ENCODE peak calls at places on chromosomes 2 and 18, in six cellular contexts. F is lower lobe of right lung, A is sigmoid colon, H is right cardiac atrium, P is tibial artery, G is heart right ventricle. U is an unnamed sample. For H3K27me3, the result is how much of the 10 kb centered on the place peaks cover.

GRCh38 chr2:162795312-162795711 is 43.3 kb downstream of the KCNH7 start:
- DNase-seq in F (no peak), A (no peak), H (no peak), P (no peak), G (no peak), U (no peak)

GRCh38 chr2:169363570-169364150 is 1.3 kb upstream of the LRP2 start:
- DNase-seq in F (peak), A (no peak), H (peak), P (no peak), G (no peak), U (peak)

GRCh38 chr18:77119851-77120491 is 12.6 kb downstream of the MBP start:
- DNase-seq in F (no peak), A (peak), H (no peak), P (no peak), G (no peak), U (no peak)

GRCh38 chr2:140454717-140455116 is 1674.5 kb upstream of the NXPH2 start:
- DNase-seq in F (no peak), A (no peak), H (no peak), P (no peak), G (no peak), U (peak)

GRCh38 chr2:224976629-224977525 is 65.4 kb downstream of the DOCK10 start:
- DNase-seq in F (no peak), A (no peak), H (no peak), P (no peak), G (no peak), U (no peak)

GRCh38 chr2:57516740-57517340 is 529.8 kb upstream of the VRK2 start:
- DNase-seq in F (no peak), A (no peak), H (no peak), P (no peak), G (no peak), U (no peak)

GRCh38 chr2:29115797-29116781 is 874 bp downstream of the CLIP4 start:
- DNase-seq in F (peak), A (peak), H (peak), P (peak), G (peak), U (peak)

GRCh38 chr2:47069628-47070154 is 85.4 kb downstream of the STPG4 start:
- DNase-seq in F (peak), A (no peak), H (peak), P (peak), G (peak), U (peak)

GRCh38 chr2:9392895-9393757 is 30.2 kb downstream of the ITGB1BP1 start:
- DNase-seq in F (no peak), A (peak), H (peak), P (no peak), G (peak), U (no peak)

GRCh38 chr2:188805229-188805628 is 168.9 kb upstream of the COL3A1 start:
- DNase-seq in F (no peak), A (no peak), H (no peak), P (no peak), G (no peak), U (no peak)

GRCh38 chr2:233469261-233470006 is 97.1 kb downstream of the USP40 start:
- DNase-seq in F (no peak), A (peak), H (peak), P (peak), G (peak), U (no peak)

GRCh38 chr2:168543037-168543436 is 87.0 kb downstream of the CERS6 start:
- DNase-seq in F (no peak), A (no peak), H (no peak), P (no peak), G (no peak), U (no peak)

GRCh38 chr2:147760984-147761383 is 83.8 kb upstream of the ACVR2A start:
- DNase-seq in F (no peak), A (no peak), H (no peak), P (no peak), G (no peak), U (peak)

GRCh38 chr2:102099536-102100293 is 42.8 kb upstream of the IL1R1 start:
- DNase-seq in F (no peak), A (no peak), H (peak), P (no peak), G (no peak), U (no peak)

GRCh38 chr2:206432432-206433082 is 10.8 kb upstream of the ADAM23 start:
- DNase-seq in F (no peak), A (no peak), H (no peak), P (no peak), G (no peak), U (no peak)

GRCh38 chr2:14634223-14634884 is 1.8 kb downstream of the LRATD1 start:
- DNase-seq in F (peak), A (peak), H (peak), P (peak), G (peak), U (peak)

GRCh38 chr18:10036479-10036878 is 122.7 kb downstream of the VAPA start:
- DNase-seq in F (no peak), A (no peak), H (no peak), P (no peak), G (no peak), U (no peak)

GRCh38 chr2:8430628-8431027 is 251.2 kb upstream of the ID2 start:
- DNase-seq in F (no peak), A (peak), H (no peak), P (no peak), G (no peak), U (no peak)

GRCh38 chr2:233399306-233400225 is 45.3 kb downstream of the DGKD start:
- DNase-seq in F (no peak), A (no peak), H (peak), P (no peak), G (no peak), U (no peak)

GRCh38 chr2:122236152-122236892 is 480.9 kb downstream of the TSN start:
- DNase-seq in F (no peak), A (no peak), H (no peak), P (peak), G (no peak), U (peak)

GRCh38 chr2:98935111-98935770 is 784 bp downstream of the CRACDL start:
- DNase-seq in F (no peak), A (no peak), H (no peak), P (no peak), G (no peak), U (no peak)

GRCh38 chr2:180012523-180012922 is 5.4 kb upstream of the CWC22 start:
- DNase-seq in F (no peak), A (no peak), H (no peak), P (no peak), G (no peak), U (no peak)

GRCh38 chr2:61471905-61472805 is 1.3 kb upstream of the USP34 start:
- DNase-seq in F (no peak), A (no peak), H (no peak), P (no peak), G (no peak), U (no peak)

GRCh38 chr18:30828700-30829099 is 213.8 kb downstream of the DSC3 start:
- DNase-seq in F (no peak), A (no peak), H (no peak), P (no peak), G (no peak), U (no peak)

GRCh38 chr18:25736516-25736915 is 353.9 kb downstream of the SS18 start:
- DNase-seq in F (no peak), A (no peak), H (no peak), P (no peak), G (no peak), U (no peak)

GRCh38 chr2:201890447-201890846 is 84.1 kb downstream of the CDK15 start:
- DNase-seq in F (no peak), A (no peak), H (no peak), P (no peak), G (no peak), U (no peak)
- H3K27me3 ChIP-seq in F (under half), A (under half), H (under half), P (under half), G (under half), U (under half)

DNA sequence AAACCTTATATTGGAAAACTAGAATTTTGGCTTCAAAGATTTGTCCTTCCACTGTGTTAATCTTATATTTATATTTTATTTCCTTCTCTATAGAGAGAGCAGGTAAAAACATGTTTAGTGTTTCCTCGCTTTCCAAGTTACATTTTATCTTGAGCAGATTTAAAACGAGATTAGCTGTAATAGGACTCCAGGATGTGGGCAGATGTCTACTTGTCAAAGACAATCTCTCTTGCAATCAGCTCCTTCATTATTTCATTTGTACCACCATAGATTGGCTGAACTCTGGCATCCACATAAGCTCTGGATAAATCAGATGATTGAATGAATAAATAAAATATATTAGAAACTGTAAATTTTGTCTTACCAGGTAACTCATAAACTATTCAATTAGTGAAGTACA is 17.5 kb upstream of the KANSL1L start:
- DNase-seq in F (no peak), A (no peak), H (no peak), P (no peak), G (no peak), U (no peak)
- H3K4me3 ChIP-seq in F (no peak), A (no peak), H (no peak), P (no peak), G (no peak), U (no peak)

DNA sequence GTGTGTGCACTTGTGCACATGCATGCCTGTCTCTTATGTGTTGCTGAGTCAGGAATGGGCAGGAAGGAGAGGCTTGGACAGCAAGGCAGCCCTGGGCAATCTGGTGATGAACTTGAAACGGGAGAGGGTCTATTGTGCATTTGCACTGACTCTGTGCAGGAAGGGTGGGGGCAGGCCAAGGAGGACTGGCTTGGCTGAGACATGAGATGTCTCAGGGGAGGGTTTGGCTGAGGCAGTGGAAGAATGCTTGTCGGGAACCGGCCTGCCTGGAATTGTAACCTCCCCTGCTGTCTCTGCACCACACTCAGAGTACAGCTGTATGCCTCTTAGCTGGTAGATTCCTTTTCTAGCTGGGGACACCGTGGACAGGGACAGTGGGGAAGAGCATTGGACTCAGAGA is 176.1 kb upstream of the TNP1 start:
- DNase-seq in F (no peak), A (no peak), H (peak), P (peak), G (peak), U (peak)
- H3K27me3 ChIP-seq in F (under half), A (under half), H (under half), P (under half), G (under half), U (under half)

DNA sequence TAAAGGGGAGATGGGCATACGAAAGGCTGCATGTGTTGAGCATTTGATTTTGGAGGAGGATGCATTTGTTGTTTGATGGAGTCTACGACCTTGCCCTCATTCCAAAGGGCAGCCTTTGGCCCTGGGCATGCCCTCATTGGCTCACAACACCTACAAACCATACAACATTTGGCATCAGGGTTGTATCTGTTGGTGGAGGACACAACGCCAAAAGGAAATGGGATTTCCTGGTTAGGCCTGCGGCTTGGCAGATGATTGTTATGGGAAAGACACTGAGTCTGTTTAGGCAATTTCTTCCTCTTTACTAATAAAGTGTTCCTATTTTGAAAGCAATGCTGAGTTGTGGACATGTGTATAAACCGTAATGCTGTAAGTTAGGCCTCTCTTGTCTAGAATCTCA is 246.9 kb downstream of the LDLRAD4 start:
- DNase-seq in F (no peak), A (no peak), H (no peak), P (no peak), G (no peak), U (peak)
- H3K4me3 ChIP-seq in F (peak), A (no peak), H (no peak), P (no peak), G (no peak), U (no peak)

DNA sequence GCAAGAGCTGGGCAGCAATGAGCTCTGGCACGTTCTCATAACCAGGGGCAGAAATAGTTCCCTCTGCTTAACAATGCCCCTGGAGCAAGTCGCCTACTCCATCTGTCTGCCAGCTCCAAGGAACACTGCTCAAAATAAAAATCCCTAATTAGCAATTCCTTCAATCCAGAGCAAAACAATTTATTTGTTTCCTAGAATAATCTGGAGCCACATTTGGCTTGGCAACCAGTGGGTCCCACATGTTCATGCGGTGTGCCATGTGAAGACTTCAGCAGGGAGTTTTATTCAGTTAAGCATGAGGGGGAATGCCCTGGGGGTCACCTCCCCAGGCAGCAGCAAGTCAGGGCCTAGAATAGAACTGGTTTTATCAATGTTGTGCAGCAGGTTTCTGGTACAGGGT is 7.6 kb upstream of the EGR4 start:
- DNase-seq in F (no peak), A (no peak), H (no peak), P (no peak), G (no peak), U (no peak)
- H3K27me3 ChIP-seq in F (under half), A (under half), H (under half), P (under half), G (under half), U (under half)

GRCh38 chr2:68775272-68775847 is 40.7 kb downstream of the ARHGAP25 start:
- DNase-seq in F (no peak), A (no peak), H (no peak), P (no peak), G (no peak), U (no peak)

GRCh38 chr2:68776124-68776523 is 41.5 kb downstream of the ARHGAP25 start:
- DNase-seq in F (no peak), A (no peak), H (no peak), P (no peak), G (no peak), U (no peak)

GRCh38 chr2:68772109-68772508 is 37.5 kb downstream of the ARHGAP25 start:
- DNase-seq in F (no peak), A (no peak), H (no peak), P (no peak), G (no peak), U (no peak)

GRCh38 chr2:68771211-68771721 is 36.7 kb downstream of the ARHGAP25 start:
- DNase-seq in F (no peak), A (no peak), H (no peak), P (no peak), G (no peak), U (no peak)

DNA sequence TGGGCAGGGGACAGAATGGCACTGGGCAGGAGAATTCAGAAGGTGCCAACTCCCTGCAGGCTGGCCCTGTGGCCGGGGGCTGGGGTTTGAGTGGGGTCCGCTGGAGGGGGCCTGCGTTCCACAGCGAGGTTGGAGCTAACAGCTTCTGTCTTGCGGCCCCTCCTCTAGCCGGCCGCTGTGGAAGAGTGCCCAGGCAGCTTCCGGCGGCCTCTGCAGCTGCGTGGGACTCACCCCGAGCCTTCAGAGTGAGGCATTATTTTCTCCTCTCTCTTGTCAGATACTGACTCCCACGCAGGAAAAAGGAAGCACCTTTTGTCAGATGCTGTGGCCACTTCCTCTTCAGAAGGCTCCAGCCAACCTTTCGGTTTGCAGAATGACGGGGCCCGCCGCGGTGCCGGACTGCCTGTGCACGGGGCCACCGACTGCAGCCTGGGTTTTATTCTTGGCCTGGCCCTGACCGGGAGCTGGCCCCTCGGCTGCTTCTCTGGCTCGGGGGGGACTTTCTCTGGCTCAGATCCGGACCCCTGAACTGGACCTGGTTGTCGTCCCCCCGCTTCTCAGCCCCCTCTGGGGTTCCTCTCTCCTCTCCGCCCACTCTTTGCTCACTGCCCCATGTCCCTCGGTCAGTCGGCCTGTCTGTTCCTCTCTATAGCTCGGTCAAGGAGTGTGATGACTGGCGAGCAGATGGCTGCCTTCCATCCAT is 40.1 kb downstream of the ARHGAP25 start:
- DNase-seq in F (peak), A (peak), H (peak), P (peak), G (peak), U (no peak)
- H3K4me3 ChIP-seq in F (peak), A (peak), H (peak), P (peak), G (peak), U (no peak)

GRCh38 chr2:85590950-85591349 is 4.6 kb upstream of the RNF181 start:
- DNase-seq in F (no peak), A (no peak), H (no peak), P (no peak), G (no peak), U (no peak)

GRCh38 chr2:85589166-85589565 is 4.9 kb downstream of the VAMP5 start:
- DNase-seq in F (no peak), A (peak), H (peak), P (peak), G (no peak), U (no peak)

GRCh38 chr2:85593023-85593422 is 2.5 kb upstream of the RNF181 start:
- DNase-seq in F (no peak), A (no peak), H (no peak), P (no peak), G (no peak), U (no peak)

GRCh38 chr2:85589982-85590791 is 5.4 kb upstream of the RNF181 start:
- DNase-seq in F (peak), A (no peak), H (peak), P (peak), G (peak), U (peak)

GRCh38 chr2:85591563-85591962 is 4.0 kb upstream of the RNF181 start:
- DNase-seq in F (no peak), A (no peak), H (no peak), P (no peak), G (peak), U (no peak)
- H3K27me3 ChIP-seq in F (under half), A (under half), H (under half), P (under half), G (under half), U (under half)

GRCh38 chr2:159287733-159288132 is 1.2 kb upstream of the WDSUB1 start:
- DNase-seq in F (no peak), A (no peak), H (no peak), P (no peak), G (no peak), U (no peak)
- H3K4me3 ChIP-seq in F (no peak), A (no peak), H (no peak), P (no peak), G (no peak), U (no peak)

GRCh38 chr18:34901299-34901698 is 139.9 kb upstream of the MAPRE2 start:
- DNase-seq in F (no peak), A (no peak), H (no peak), P (no peak), G (no peak), U (no peak)
- H3K27me3 ChIP-seq in F (under half), A (under half), H (under half), P (under half), G (under half), U (under half)

GRCh38 chr2:38960609-38961320 is 71.1 kb downstream of the ARHGEF33 start:
- DNase-seq in F (no peak), A (peak), H (no peak), P (no peak), G (no peak), U (no peak)
- H3K4me3 ChIP-seq in F (peak), A (peak), H (peak), P (peak), G (peak), U (no peak)

U was measured in MG63.